ENCODE peak calls at places on chromosomes 11 and 22, in seven cellular contexts. N, T, X, A, M, C and Y are unnamed samples.

GRCh38 chr11:129209891-129210830 is 18.0 kb upstream of the ARHGAP32 start:
- DNase-seq in N (no peak), T (no peak), X (no peak), A (no peak), M (no peak), C (no peak), Y (no peak)

GRCh38 chr22:37538590-37539357 is 19.6 kb upstream of the CARD10 start:
- DNase-seq in N (peak), T (peak), X (peak), A (peak), M (peak), C (peak), Y (peak)

GRCh38 chr11:44671234-44671633 is 55.5 kb upstream of the TSPAN18 start:
- DNase-seq in N (no peak), T (no peak), X (no peak), A (no peak), M (no peak), C (no peak), Y (no peak)

GRCh38 chr11:116729501-116730240 is 43.1 kb downstream of the BUD13 start:
- DNase-seq in N (no peak), T (no peak), X (no peak), A (no peak), M (no peak), C (no peak), Y (no peak)

GRCh38 chr11:61474234-61474633 is 34.3 kb upstream of the LRRC10B start:
- DNase-seq in N (no peak), T (no peak), X (no peak), A (no peak), M (no peak), C (no peak), Y (no peak)

GRCh38 chr22:45597460-45598192 is 74.0 kb upstream of the ATXN10 start:
- DNase-seq in N (no peak), T (no peak), X (no peak), A (no peak), M (no peak), C (peak), Y (no peak)

GRCh38 chr11:13962562-13963168 is at the start of gene SPON1:
- DNase-seq in N (peak), T (no peak), X (no peak), A (no peak), M (no peak), C (no peak), Y (peak)

GRCh38 chr11:75188671-75189070 is 37.8 kb downstream of the SLCO2B1 start:
- DNase-seq in N (no peak), T (no peak), X (no peak), A (no peak), M (no peak), C (no peak), Y (no peak)

GRCh38 chr11:44446341-44446712 is 119.1 kb upstream of the CD82 start:
- DNase-seq in N (no peak), T (no peak), X (no peak), A (no peak), M (no peak), C (peak), Y (no peak)

GRCh38 chr11:2362414-2362813 is 14.7 kb upstream of the CD81 start:
- DNase-seq in N (no peak), T (no peak), X (no peak), A (no peak), M (no peak), C (no peak), Y (no peak)

GRCh38 chr11:61539009-61539408 is 30.5 kb downstream of the LRRC10B start:
- DNase-seq in N (no peak), T (no peak), X (no peak), A (no peak), M (no peak), C (no peak), Y (no peak)

GRCh38 chr22:29270475-29271271 is 2.6 kb downstream of the EWSR1 start:
- DNase-seq in N (no peak), T (no peak), X (no peak), A (peak), M (no peak), C (peak), Y (no peak)

GRCh38 chr11:28730336-28730735 is 622.1 kb downstream of the METTL15 start:
- DNase-seq in N (no peak), T (no peak), X (no peak), A (no peak), M (no peak), C (no peak), Y (no peak)

GRCh38 chr22:20818471-20818870 is 40.1 kb downstream of the PI4KA start:
- DNase-seq in N (no peak), T (no peak), X (no peak), A (no peak), M (no peak), C (no peak), Y (no peak)

GRCh38 chr11:65766535-65766934 is 14.2 kb downstream of the AP5B1 start:
- DNase-seq in N (no peak), T (no peak), X (no peak), A (no peak), M (no peak), C (no peak), Y (no peak)

GRCh38 chr22:28108851-28109250 is 189.8 kb upstream of the PITPNB start:
- DNase-seq in N (no peak), T (no peak), X (no peak), A (no peak), M (no peak), C (no peak), Y (no peak)

GRCh38 chr22:20471126-20471833 is 24.3 kb downstream of the KLHL22 start:
- DNase-seq in N (no peak), T (no peak), X (no peak), A (no peak), M (no peak), C (no peak), Y (no peak)

GRCh38 chr11:67397986-67398660 is 3.5 kb downstream of the PPP1CA start:
- DNase-seq in N (no peak), T (no peak), X (no peak), A (no peak), M (no peak), C (no peak), Y (no peak)

GRCh38 chr11:132140056-132140455 is 769.6 kb downstream of the NTM start:
- DNase-seq in N (no peak), T (no peak), X (no peak), A (no peak), M (no peak), C (no peak), Y (no peak)

GRCh38 chr11:130449246-130449990 is 973 bp downstream of the ADAMTS15 start:
- DNase-seq in N (no peak), T (no peak), X (no peak), A (no peak), M (no peak), C (no peak), Y (no peak)

GRCh38 chr11:2577071-2578005 is 122.5 kb downstream of the KCNQ1OT1 start:
- DNase-seq in N (peak), T (peak), X (no peak), A (no peak), M (no peak), C (no peak), Y (no peak)

GRCh38 chr11:75474240-75474639 is 41.2 kb upstream of the KLHL35 start:
- DNase-seq in N (no peak), T (no peak), X (no peak), A (peak), M (no peak), C (no peak), Y (no peak)

GRCh38 chr11:66698491-66698890 is 20.8 kb upstream of the RBM4B start:
- DNase-seq in N (no peak), T (no peak), X (no peak), A (no peak), M (no peak), C (no peak), Y (no peak)

GRCh38 chr22:23402275-23403151 is 177.6 kb downstream of the IGLL1 start:
- DNase-seq in N (no peak), T (peak), X (peak), A (peak), M (no peak), C (peak), Y (peak)

GRCh38 chr11:59667812-59668187 is 1.0 kb downstream of the PATL1 start:
- DNase-seq in N (no peak), T (no peak), X (no peak), A (no peak), M (no peak), C (no peak), Y (no peak)
- H3K27ac ChIP-seq in N (peak), T (peak), X (no peak), A (peak), M (no peak), C (peak), Y (peak)

DNA sequence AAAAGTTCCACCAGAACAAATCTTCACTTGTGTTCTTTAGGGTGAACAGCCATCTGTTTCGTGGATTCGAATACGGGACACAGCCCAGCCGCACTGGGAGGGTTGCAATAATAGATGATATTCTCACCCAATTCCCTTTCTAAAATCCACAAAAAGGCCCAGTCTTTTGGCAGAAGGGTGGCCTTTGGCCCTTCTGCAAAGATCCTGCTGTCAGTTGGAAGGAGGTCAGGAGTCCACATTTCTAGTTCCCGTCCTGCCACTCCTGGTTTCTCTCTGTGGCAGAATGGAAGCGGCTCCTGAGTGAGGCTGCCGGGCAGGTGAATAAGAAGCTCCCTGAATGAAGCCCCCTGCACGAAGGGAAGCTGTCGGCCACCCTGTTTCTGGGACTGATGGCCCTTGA is 11.2 kb upstream of the LINC01488 start:
- DNase-seq in N (peak), T (peak), X (no peak), A (no peak), M (no peak), C (no peak), Y (no peak)
- H3K27ac ChIP-seq in N (no peak), T (no peak), X (no peak), A (no peak), M (no peak), C (no peak), Y (no peak)

DNA sequence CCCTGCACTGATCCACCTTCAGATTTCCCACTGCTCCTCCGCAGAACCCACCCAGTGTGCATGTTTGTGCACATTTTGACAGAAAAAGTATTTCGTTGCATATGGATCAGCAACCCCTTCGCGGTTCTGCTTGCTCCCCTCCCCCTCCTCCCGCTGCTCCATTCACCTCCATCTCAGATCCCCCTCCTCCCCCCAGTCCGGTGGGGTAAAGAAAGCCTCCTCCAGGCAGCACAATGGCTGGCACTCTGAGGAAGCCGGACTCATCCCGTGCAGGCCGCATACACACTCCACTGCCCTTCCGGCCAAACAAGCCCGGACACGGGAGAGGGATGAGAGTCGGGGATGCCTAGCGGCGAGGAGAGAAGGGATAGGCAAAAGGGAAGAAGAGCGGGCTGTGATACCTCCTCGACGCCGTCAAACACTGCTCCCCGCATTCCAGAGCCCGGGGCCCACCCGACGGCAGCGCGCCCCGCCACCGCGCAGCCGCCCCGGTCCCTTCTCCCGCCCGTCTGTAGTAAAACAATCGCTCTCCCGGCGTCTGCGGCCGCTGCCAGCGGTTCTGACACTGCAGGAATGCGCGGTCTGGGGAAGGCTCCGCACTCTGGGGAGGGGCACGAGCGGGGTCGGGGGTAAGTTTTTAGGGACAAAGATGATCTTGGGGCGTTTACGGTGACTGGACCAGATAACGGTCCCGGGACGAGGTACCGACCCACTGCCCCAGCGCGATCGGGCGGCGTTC is 909 bp downstream of the FEZ1 start:
- DNase-seq in N (peak), T (no peak), X (no peak), A (no peak), M (no peak), C (no peak), Y (no peak)
- H3K27ac ChIP-seq in N (peak), T (peak), X (no peak), A (no peak), M (peak), C (no peak), Y (no peak)

GRCh38 chr11:111444040-111444439 is 65.0 kb upstream of the POU2AF1 start:
- DNase-seq in N (no peak), T (no peak), X (no peak), A (no peak), M (no peak), C (no peak), Y (no peak)

GRCh38 chr11:111447931-111448330 is 64.3 kb downstream of the BTG4 start:
- DNase-seq in N (no peak), T (no peak), X (no peak), A (no peak), M (no peak), C (no peak), Y (no peak)

GRCh38 chr11:111446404-111447152 is 65.6 kb downstream of the BTG4 start:
- DNase-seq in N (peak), T (peak), X (peak), A (peak), M (peak), C (peak), Y (peak)

GRCh38 chr11:111443640-111444039 is 64.6 kb upstream of the POU2AF1 start:
- DNase-seq in N (no peak), T (no peak), X (no peak), A (peak), M (no peak), C (no peak), Y (no peak)

GRCh38 chr11:111445586-111445985 is 66.5 kb upstream of the POU2AF1 start:
- DNase-seq in N (no peak), T (no peak), X (no peak), A (no peak), M (no peak), C (no peak), Y (no peak)
- H3K27ac ChIP-seq in N (peak), T (no peak), X (no peak), A (no peak), M (no peak), C (no peak), Y (no peak)

GRCh38 chr11:102437026-102437425 is 15.5 kb downstream of the TMEM123 start:
- DNase-seq in N (no peak), T (no peak), X (no peak), A (no peak), M (no peak), C (no peak), Y (no peak)
- H3K27ac ChIP-seq in N (no peak), T (no peak), X (no peak), A (no peak), M (no peak), C (no peak), Y (no peak)

GRCh38 chr22:42719656-42720262 is 911 bp downstream of the A4GALT start:
- DNase-seq in N (no peak), T (no peak), X (no peak), A (no peak), M (no peak), C (no peak), Y (no peak)
- H3K27ac ChIP-seq in N (peak), T (peak), X (peak), A (no peak), M (no peak), C (peak), Y (no peak)